ENCODE peak calls at places on chromosome 10, in four cellular contexts. One of them, this sample, is unnamed.

GRCh38 chr10:15254808-15255655 is 86.5 kb upstream of the NMT2 start:
- DNase-seq in SK-N-SH: no peak
- DNase-seq in suprapubic skin: no peak
- DNase-seq in sigmoid colon: no peak
- DNase-seq in this sample: no peak

GRCh38 chr10:3220853-3221252 is 48.3 kb upstream of the PITRM1 start:
- DNase-seq in SK-N-SH: no peak
- DNase-seq in sigmoid colon: no peak
- DNase-seq in suprapubic skin: no peak
- DNase-seq in this sample: no peak

GRCh38 chr10:27153855-27154198 is 357 bp downstream of the YME1L1 start:
- DNase-seq in SK-N-SH: peak
- DNase-seq in sigmoid colon: no peak
- DNase-seq in suprapubic skin: no peak
- DNase-seq in this sample: no peak

GRCh38 chr10:132692311-132692710 is 93.6 kb downstream of the NKX6-2 start:
- DNase-seq in SK-N-SH: no peak
- DNase-seq in suprapubic skin: no peak
- DNase-seq in sigmoid colon: no peak
- DNase-seq in this sample: no peak

GRCh38 chr10:100802196-100802595 is 56.8 kb downstream of the PAX2 start:
- DNase-seq in sigmoid colon: no peak
- DNase-seq in SK-N-SH: no peak
- DNase-seq in suprapubic skin: no peak
- DNase-seq in this sample: no peak

GRCh38 chr10:79127151-79127961 is 58.6 kb downstream of the ZMIZ1 start:
- DNase-seq in suprapubic skin: peak
- DNase-seq in sigmoid colon: peak
- DNase-seq in SK-N-SH: no peak
- DNase-seq in this sample: no peak

GRCh38 chr10:48533951-48534720 is 70.7 kb downstream of the ARHGAP22 start:
- DNase-seq in sigmoid colon: no peak
- DNase-seq in suprapubic skin: peak
- DNase-seq in SK-N-SH: no peak
- DNase-seq in this sample: no peak

GRCh38 chr10:118621304-118621942 is 26.0 kb upstream of the PRLHR start:
- DNase-seq in suprapubic skin: no peak
- DNase-seq in sigmoid colon: no peak
- DNase-seq in SK-N-SH: peak
- DNase-seq in this sample: no peak

GRCh38 chr10:69285699-69286098 is 7.4 kb downstream of the HK1 start:
- DNase-seq in suprapubic skin: no peak
- DNase-seq in SK-N-SH: no peak
- DNase-seq in sigmoid colon: peak
- DNase-seq in this sample: no peak

GRCh38 chr10:30056767-30057355 is 2.5 kb downstream of the JCAD start:
- DNase-seq in SK-N-SH: no peak
- DNase-seq in sigmoid colon: no peak
- DNase-seq in suprapubic skin: no peak
- DNase-seq in this sample: no peak

GRCh38 chr10:30058111-30058510 is 1.3 kb downstream of the JCAD start:
- DNase-seq in SK-N-SH: no peak
- DNase-seq in suprapubic skin: no peak
- DNase-seq in sigmoid colon: no peak
- DNase-seq in this sample: no peak

GRCh38 chr10:30056281-30056680 is 3.1 kb downstream of the JCAD start:
- DNase-seq in SK-N-SH: no peak
- DNase-seq in sigmoid colon: no peak
- DNase-seq in suprapubic skin: no peak
- DNase-seq in this sample: no peak

GRCh38 chr10:30057421-30057841 is 2.0 kb downstream of the JCAD start:
- DNase-seq in SK-N-SH: no peak
- DNase-seq in sigmoid colon: no peak
- DNase-seq in suprapubic skin: no peak
- DNase-seq in this sample: no peak

DNA sequence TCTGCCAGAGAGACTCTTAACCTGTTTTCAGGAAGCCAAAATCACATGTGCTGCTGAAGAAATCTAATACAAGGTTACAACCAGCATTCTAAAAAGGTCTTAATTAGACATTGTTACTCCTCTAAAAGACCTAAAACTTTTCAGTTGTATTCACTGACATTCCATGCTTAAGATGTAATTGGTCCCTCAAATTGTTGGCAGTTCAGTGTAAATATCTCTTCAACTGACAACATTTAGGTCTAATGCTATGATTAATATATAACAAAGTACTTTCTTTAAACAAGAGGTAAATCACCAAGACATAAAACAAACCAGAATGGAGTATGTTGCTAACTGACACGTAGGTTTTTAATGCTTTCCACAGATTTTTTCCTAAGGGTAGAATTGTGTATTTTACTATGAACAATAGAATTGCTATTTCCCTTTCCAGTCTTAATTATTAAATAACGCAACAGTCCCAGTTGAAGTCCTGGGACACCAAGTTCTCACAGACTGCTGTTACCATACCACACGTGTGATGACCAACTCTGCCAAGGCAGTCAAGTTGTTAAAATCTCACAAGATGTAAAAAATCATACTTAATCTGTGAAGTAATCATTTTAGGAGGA is 4.2 kb downstream of the JCAD start:
- DNase-seq in suprapubic skin: no peak
- DNase-seq in SK-N-SH: no peak
- DNase-seq in sigmoid colon: peak
- DNase-seq in this sample: no peak
- TF ChIP-seq EP300 in suprapubic skin: peak
- TF ChIP-seq EP300 in SK-N-SH: no peak
- TF ChIP-seq EP300 in sigmoid colon: no peak
- TF ChIP-seq EP300 in this sample: peak

DNA sequence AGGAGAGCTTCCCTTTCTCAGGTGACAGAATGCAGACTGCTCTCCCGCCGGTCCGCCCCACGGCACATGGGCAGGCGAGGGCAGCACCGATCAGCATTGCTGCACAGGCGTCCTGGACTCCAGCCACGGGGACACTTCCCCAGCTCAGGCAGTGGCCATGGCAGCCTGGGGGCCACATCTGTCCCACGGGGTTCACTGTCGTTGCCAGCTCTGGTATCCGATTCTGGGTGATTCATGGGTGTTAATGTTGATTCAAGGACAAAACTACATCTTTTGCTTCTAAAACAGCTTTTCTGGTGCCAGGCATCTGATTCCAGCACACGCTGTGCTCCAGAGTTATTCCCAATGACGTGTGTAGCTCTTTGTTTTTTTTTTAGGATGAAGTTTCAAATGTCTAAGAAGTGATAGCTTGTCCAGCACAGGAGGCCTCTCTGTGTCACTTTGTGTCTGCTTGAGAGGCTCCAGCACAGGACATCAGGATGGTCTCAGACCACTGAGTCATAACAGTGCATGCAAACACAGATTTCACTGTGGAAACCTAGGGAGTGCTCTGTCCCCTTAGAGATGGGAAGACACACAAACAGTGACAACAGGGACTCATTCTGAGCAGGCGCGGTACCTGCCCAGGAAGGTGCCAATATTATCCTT is 218.0 kb downstream of the WDR37 start:
- DNase-seq in suprapubic skin: peak
- DNase-seq in SK-N-SH: no peak
- DNase-seq in sigmoid colon: no peak
- DNase-seq in this sample: no peak
- H3K4me3 ChIP-seq in suprapubic skin: no peak
- H3K4me3 ChIP-seq in SK-N-SH: no peak
- H3K4me3 ChIP-seq in sigmoid colon: no peak
- H3K4me3 ChIP-seq in this sample: no peak

DNA sequence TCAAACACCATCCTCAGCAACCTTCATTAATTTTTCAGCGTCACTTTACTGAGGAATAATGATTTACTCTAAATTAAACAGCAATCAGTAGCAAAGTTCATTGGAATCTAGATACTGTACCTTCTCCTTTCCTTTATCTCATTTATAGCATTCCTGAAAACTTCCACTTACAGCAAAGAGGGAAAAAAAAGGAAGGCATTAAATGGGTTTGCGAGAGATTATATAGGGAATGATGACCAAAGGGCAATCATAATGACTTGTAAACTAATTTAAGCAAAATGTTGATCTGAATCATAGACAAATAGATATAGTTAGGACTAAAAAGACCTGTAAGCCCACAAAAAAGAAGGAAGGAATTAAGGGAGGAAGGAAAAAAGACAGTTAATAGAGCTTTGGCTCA is 42.0 kb downstream of the IPMK start:
- DNase-seq in suprapubic skin: no peak
- DNase-seq in SK-N-SH: no peak
- DNase-seq in sigmoid colon: no peak
- DNase-seq in this sample: no peak
- TF ChIP-seq EP300 in suprapubic skin: no peak
- TF ChIP-seq EP300 in SK-N-SH: no peak
- TF ChIP-seq EP300 in sigmoid colon: no peak
- TF ChIP-seq EP300 in this sample: no peak

GRCh38 chr10:108597657-108598319 is 1325.5 kb downstream of the XPNPEP1 start:
- DNase-seq in suprapubic skin: no peak
- DNase-seq in sigmoid colon: no peak
- DNase-seq in SK-N-SH: no peak
- DNase-seq in this sample: no peak

GRCh38 chr10:108597031-108597430 is 1326.3 kb downstream of the XPNPEP1 start:
- DNase-seq in SK-N-SH: no peak
- DNase-seq in suprapubic skin: no peak
- DNase-seq in sigmoid colon: no peak
- DNase-seq in this sample: no peak

GRCh38 chr10:108601856-108602255 is 1321.5 kb downstream of the XPNPEP1 start:
- DNase-seq in suprapubic skin: no peak
- DNase-seq in SK-N-SH: no peak
- DNase-seq in sigmoid colon: no peak
- DNase-seq in this sample: no peak

GRCh38 chr10:108598320-108598695 is 1325.0 kb downstream of the XPNPEP1 start:
- DNase-seq in suprapubic skin: no peak
- DNase-seq in sigmoid colon: no peak
- DNase-seq in SK-N-SH: no peak
- DNase-seq in this sample: no peak

GRCh38 chr10:108598831-108599230 is 1324.5 kb downstream of the XPNPEP1 start:
- DNase-seq in SK-N-SH: no peak
- DNase-seq in suprapubic skin: no peak
- DNase-seq in sigmoid colon: no peak
- DNase-seq in this sample: no peak
- H3K4me3 ChIP-seq in SK-N-SH: no peak
- H3K4me3 ChIP-seq in suprapubic skin: no peak
- H3K4me3 ChIP-seq in sigmoid colon: no peak
- H3K4me3 ChIP-seq in this sample: no peak

GRCh38 chr10:47181057-47181849 is 118.7 kb upstream of the GDF10 start:
- DNase-seq in suprapubic skin: no peak
- DNase-seq in sigmoid colon: no peak
- DNase-seq in SK-N-SH: no peak
- DNase-seq in this sample: peak

GRCh38 chr10:47182934-47183725 is 116.9 kb upstream of the GDF10 start:
- DNase-seq in SK-N-SH: no peak
- DNase-seq in suprapubic skin: no peak
- DNase-seq in sigmoid colon: no peak
- DNase-seq in this sample: peak

GRCh38 chr10:47184273-47184672 is 115.7 kb upstream of the GDF10 start:
- DNase-seq in SK-N-SH: no peak
- DNase-seq in sigmoid colon: no peak
- DNase-seq in suprapubic skin: no peak
- DNase-seq in this sample: peak

GRCh38 chr10:47184724-47185330 is 115.2 kb upstream of the GDF10 start:
- DNase-seq in sigmoid colon: no peak
- DNase-seq in SK-N-SH: no peak
- DNase-seq in suprapubic skin: no peak
- DNase-seq in this sample: peak

GRCh38 chr10:47183726-47184084 is 116.3 kb upstream of the GDF10 start:
- DNase-seq in SK-N-SH: no peak
- DNase-seq in sigmoid colon: no peak
- DNase-seq in suprapubic skin: no peak
- DNase-seq in this sample: no peak
- TF ChIP-seq EP300 in SK-N-SH: no peak
- TF ChIP-seq EP300 in sigmoid colon: no peak
- TF ChIP-seq EP300 in suprapubic skin: no peak
- TF ChIP-seq EP300 in this sample: no peak

DNA sequence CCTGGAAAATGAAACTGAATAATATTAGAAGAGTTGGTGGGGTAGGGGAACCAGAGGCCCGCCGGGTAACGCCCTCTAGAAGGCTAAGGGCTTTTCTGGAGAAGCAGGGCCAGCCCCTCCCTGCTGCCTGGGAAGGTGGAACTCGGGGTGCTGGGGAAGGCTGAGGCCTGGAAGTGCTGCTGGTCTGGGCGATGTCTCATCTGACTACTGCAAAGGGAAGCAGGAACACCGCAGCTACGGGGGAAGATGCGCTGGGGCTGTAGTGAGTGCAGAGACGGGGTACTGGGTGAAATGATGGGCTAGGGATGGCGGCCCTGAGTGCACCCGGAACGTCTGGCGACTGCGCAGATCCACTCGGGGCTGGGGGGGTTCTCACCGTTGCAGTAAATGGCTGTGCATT is 195.3 kb upstream of the ADARB2 start:
- DNase-seq in SK-N-SH: no peak
- DNase-seq in sigmoid colon: no peak
- DNase-seq in suprapubic skin: no peak
- DNase-seq in this sample: no peak
- H3K4me3 ChIP-seq in SK-N-SH: no peak
- H3K4me3 ChIP-seq in sigmoid colon: no peak
- H3K4me3 ChIP-seq in suprapubic skin: no peak
- H3K4me3 ChIP-seq in this sample: no peak

GRCh38 chr10:31758495-31758894 is 170.1 kb downstream of the ARHGAP12 start:
- DNase-seq in suprapubic skin: no peak
- DNase-seq in SK-N-SH: no peak
- DNase-seq in sigmoid colon: no peak
- DNase-seq in this sample: no peak

GRCh38 chr10:31760674-31761081 is 168.0 kb downstream of the ARHGAP12 start:
- DNase-seq in sigmoid colon: no peak
- DNase-seq in SK-N-SH: no peak
- DNase-seq in suprapubic skin: no peak
- DNase-seq in this sample: no peak

GRCh38 chr10:31759124-31759798 is 169.4 kb downstream of the ARHGAP12 start:
- DNase-seq in suprapubic skin: no peak
- DNase-seq in sigmoid colon: peak
- DNase-seq in SK-N-SH: peak
- DNase-seq in this sample: no peak

GRCh38 chr10:31761156-31761555 is 167.5 kb downstream of the ARHGAP12 start:
- DNase-seq in suprapubic skin: no peak
- DNase-seq in sigmoid colon: no peak
- DNase-seq in SK-N-SH: no peak
- DNase-seq in this sample: no peak

GRCh38 chr10:31759816-31760626 is 168.6 kb downstream of the ARHGAP12 start:
- DNase-seq in SK-N-SH: peak
- DNase-seq in suprapubic skin: peak
- DNase-seq in sigmoid colon: peak
- DNase-seq in this sample: peak
- TF ChIP-seq EP300 in SK-N-SH: no peak
- TF ChIP-seq EP300 in suprapubic skin: no peak
- TF ChIP-seq EP300 in sigmoid colon: no peak
- TF ChIP-seq EP300 in this sample: no peak